ENCODE peak calls at places on chromosomes 12 and 14, in six cellular contexts. F is H1, Z is A549, B is endothelial cell of umbilical vein, Y is WTC11, U is K562. N is an unnamed sample.
A peak's percentile ranks its signal among the peaks of the same experiment; 100 is the strongest.

GRCh38 chr12:110534811-110535210 is 32.7 kb downstream of the RAD9B start:
- DNase-seq in F (no peak), B (no peak), Y (no peak), Z (no peak), U (no peak), N (no peak)

GRCh38 chr14:103386632-103387329 is 1.6 kb downstream of the MARK3 start:
- DNase-seq in F (no peak), Y (no peak), Z (no peak), U (no peak), B (peak; percentile 47), N (no peak)

GRCh38 chr14:73784065-73784987 is 67.3 kb upstream of the PTGR2 start:
- DNase-seq in U (no peak), B (no peak), Z (no peak), Y (no peak), F (no peak), N (no peak)

GRCh38 chr12:795305-795704 is 42.9 kb downstream of the WNK1 start:
- DNase-seq in B (peak; percentile 64), U (no peak), F (no peak), Y (no peak), Z (no peak), N (no peak)

GRCh38 chr12:51393676-51394545 is 2.7 kb upstream of the GALNT6 start:
- DNase-seq in F (no peak), Z (no peak), B (peak; percentile 85), U (no peak), Y (no peak), N (no peak)

GRCh38 chr14:98775892-98776291 is 496.1 kb downstream of the BCL11B start:
- DNase-seq in Y (no peak), B (no peak), U (no peak), F (no peak), Z (no peak), N (no peak)

GRCh38 chr12:6183689-6184441 is 16.3 kb upstream of the CD9 start:
- DNase-seq in B (no peak), U (no peak), Y (no peak), F (no peak), Z (no peak), N (peak; percentile 68)

GRCh38 chr14:29444805-29445204 is 482.8 kb downstream of the PRKD1 start:
- DNase-seq in B (no peak), U (no peak), Z (no peak), F (no peak), Y (no peak), N (no peak)

GRCh38 chr14:89625208-89625987 is 208.4 kb upstream of the FOXN3 start:
- DNase-seq in Y (no peak), Z (no peak), F (no peak), B (no peak), U (no peak), N (no peak)

GRCh38 chr12:128810182-128811127 is 13.3 kb downstream of the SLC15A4 start:
- DNase-seq in B (no peak), Z (no peak), F (no peak), Y (no peak), U (no peak), N (no peak)

GRCh38 chr12:96046543-96047137 is 11.3 kb upstream of the LTA4H start:
- DNase-seq in F (no peak), Y (no peak), Z (no peak), U (no peak), B (no peak), N (no peak)

GRCh38 chr14:77228056-77228455 is 43.0 kb downstream of the NGB start:
- DNase-seq in F (no peak), Z (no peak), Y (no peak), B (no peak), U (peak; percentile 19), N (no peak)

GRCh38 chr14:64337901-64338615 is 43.9 kb upstream of the ESR2 start:
- DNase-seq in Y (peak; percentile 86), Z (peak; percentile 77), F (peak; percentile 88), B (peak; percentile 69), U (peak; percentile 20), N (peak; percentile 47)

GRCh38 chr12:43980627-43981191 is 144.8 kb downstream of the TMEM117 start:
- DNase-seq in B (no peak), Z (no peak), F (no peak), U (no peak), Y (no peak), N (peak; percentile 58)

GRCh38 chr14:91167380-91167770 is 53.5 kb downstream of the DGLUCY start:
- DNase-seq in B (no peak), F (no peak), U (no peak), Y (no peak), Z (no peak), N (no peak)

GRCh38 chr14:37198907-37199306 is 1.2 kb downstream of the MIPOL1 start:
- DNase-seq in F (no peak), B (no peak), Z (no peak), Y (no peak), U (no peak), N (no peak)

GRCh38 chr14:67510836-67511235 is 22.3 kb upstream of the PLEKHH1 start:
- DNase-seq in Z (no peak), Y (no peak), F (no peak), U (no peak), B (no peak), N (no peak)

GRCh38 chr14:99514552-99515300 is 33.5 kb downstream of the CCNK start:
- DNase-seq in B (no peak), Y (peak; percentile 7), U (no peak), F (no peak), Z (no peak), N (no peak)

GRCh38 chr12:131758016-131758739 is 47.3 kb downstream of the SFSWAP start:
- DNase-seq in B (no peak), U (no peak), Z (no peak), Y (no peak), F (no peak), N (no peak)

GRCh38 chr12:25811656-25812126 is 146.8 kb upstream of the RASSF8 start:
- DNase-seq in B (peak; percentile 73), Z (peak; percentile 45), Y (no peak), F (no peak), U (no peak), N (no peak)

GRCh38 chr12:53219116-53219955 is 12.3 kb upstream of the ITGB7 start:
- DNase-seq in Y (no peak), B (peak; percentile 58), U (peak; percentile 55), F (no peak), Z (peak; percentile 51), N (no peak)

GRCh38 chr12:93751864-93752610 is 74.9 kb downstream of the CRADD start:
- DNase-seq in U (no peak), F (no peak), B (no peak), Z (no peak), Y (no peak), N (no peak)
- TF ChIP-seq JUN in U (no peak), F (no peak), B (no peak), Z (no peak), Y (no peak), N (no peak)

DNA sequence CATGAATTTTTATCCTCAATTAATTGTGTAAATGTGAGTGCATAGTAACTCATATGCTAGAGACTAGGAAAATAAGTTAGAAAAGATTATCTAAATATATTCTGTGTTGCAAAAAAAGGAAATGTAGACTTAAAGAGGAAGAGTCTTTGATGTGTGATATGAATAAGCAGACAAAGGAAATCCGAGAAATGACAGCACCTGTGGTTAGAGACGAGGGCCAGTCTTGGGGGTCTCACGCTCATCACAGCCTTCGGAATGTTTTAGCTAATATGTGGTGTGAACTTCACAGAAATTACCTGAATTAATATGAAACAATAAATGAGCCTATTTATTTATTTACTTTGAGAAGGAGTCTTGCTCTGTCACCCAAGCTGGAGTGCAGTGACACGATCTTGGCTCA is 11.6 kb downstream of the ATP6V0A2 start:
- DNase-seq in F (no peak), Y (no peak), Z (no peak), U (no peak), B (no peak), N (no peak)
- TF ChIP-seq JUN in F (no peak), Y (no peak), Z (no peak), U (no peak), B (no peak), N (no peak)

DNA sequence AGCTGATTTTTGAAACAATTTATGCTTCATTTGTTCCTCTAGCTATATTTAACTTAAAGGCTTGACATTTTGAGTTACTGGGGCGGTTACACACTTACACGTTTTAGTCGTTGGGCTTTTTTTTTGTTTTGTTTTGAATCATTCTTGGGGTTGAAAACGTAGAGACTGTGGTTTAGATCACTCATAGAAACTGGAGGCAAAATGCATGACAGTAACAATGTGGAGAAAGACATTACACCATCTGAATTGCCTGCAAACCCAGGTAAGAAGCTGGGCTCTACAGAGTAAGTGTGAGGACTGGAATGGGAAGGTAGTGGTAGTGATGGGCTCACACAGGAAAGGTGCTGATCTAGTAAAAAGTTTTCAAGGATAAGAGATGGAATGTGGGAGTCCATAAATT is at the start of gene CLEC2D:
- DNase-seq in B (no peak), F (no peak), Y (no peak), U (no peak), Z (no peak), N (no peak)
- TF ChIP-seq JUN in B (no peak), F (no peak), Y (no peak), U (no peak), Z (no peak), N (no peak)

GRCh38 chr14:79840068-79840467 is 371.2 kb downstream of the DIO2 start:
- DNase-seq in Y (no peak), B (no peak), U (no peak), Z (no peak), F (no peak), N (no peak)

GRCh38 chr14:79836577-79836976 is 374.7 kb downstream of the DIO2 start:
- DNase-seq in U (no peak), Y (no peak), F (no peak), Z (no peak), B (no peak), N (no peak)

GRCh38 chr14:79841433-79841832 is 369.9 kb downstream of the DIO2 start:
- DNase-seq in U (no peak), Y (no peak), Z (no peak), F (no peak), B (no peak), N (no peak)

GRCh38 chr14:79834856-79835255 is 376.4 kb downstream of the DIO2 start:
- DNase-seq in Y (no peak), F (no peak), U (no peak), B (no peak), Z (no peak), N (no peak)

GRCh38 chr14:79837699-79838098 is 373.6 kb downstream of the DIO2 start:
- DNase-seq in Z (no peak), F (no peak), B (no peak), Y (no peak), U (no peak), N (no peak)
- TF ChIP-seq JUN in Z (no peak), F (no peak), B (no peak), Y (no peak), U (no peak), N (no peak)

N was measured in HepG2.